ENCODE peak calls at places on chromosomes 1 and 21, in four cellular contexts. One of them, this sample, is unnamed.

GRCh38 chr1:41980872-41981653 is 62.3 kb upstream of the HIVEP3 start:
- DNase-seq in K562: no peak
- DNase-seq in WTC11: no peak
- DNase-seq in HepG2: no peak
- DNase-seq in this sample: no peak

GRCh38 chr1:154941332-154941995 is 4.9 kb upstream of the PMVK start:
- DNase-seq in K562: peak; percentile 34
- DNase-seq in WTC11: peak; percentile 51
- DNase-seq in HepG2: peak; percentile 81
- DNase-seq in this sample: no peak

GRCh38 chr1:3858231-3858981 is 1.1 kb downstream of the DFFB start:
- DNase-seq in K562: no peak
- DNase-seq in WTC11: no peak
- DNase-seq in HepG2: peak; percentile 22
- DNase-seq in this sample: peak; percentile 21

GRCh38 chr1:208243851-208244583 is at the start of gene PLXNA2:
- DNase-seq in K562: peak; percentile 77
- DNase-seq in WTC11: peak; percentile 79
- DNase-seq in HepG2: peak; percentile 52
- DNase-seq in this sample: peak; percentile 73

GRCh38 chr1:41500781-41501518 is 16.5 kb upstream of the EDN2 start:
- DNase-seq in K562: no peak
- DNase-seq in WTC11: no peak
- DNase-seq in HepG2: peak; percentile 19
- DNase-seq in this sample: no peak

GRCh38 chr1:71882241-71883036 is 399.9 kb downstream of the NEGR1 start:
- DNase-seq in K562: no peak
- DNase-seq in WTC11: no peak
- DNase-seq in HepG2: no peak
- DNase-seq in this sample: no peak

GRCh38 chr1:169427081-169427611 is at the start of gene CCDC181:
- DNase-seq in K562: no peak
- DNase-seq in WTC11: peak; percentile 90
- DNase-seq in HepG2: peak; percentile 3
- DNase-seq in this sample: peak; percentile 95

GRCh38 chr21:44723177-44724131 is 12.1 kb upstream of the TSPEAR start:
- DNase-seq in K562: no peak
- DNase-seq in WTC11: no peak
- DNase-seq in HepG2: no peak
- DNase-seq in this sample: no peak

GRCh38 chr1:23194119-23194984 is 22.9 kb downstream of the HTR1D start:
- DNase-seq in K562: no peak
- DNase-seq in WTC11: no peak
- DNase-seq in HepG2: no peak
- DNase-seq in this sample: no peak

GRCh38 chr1:60959701-60960100 is 122.7 kb upstream of the NFIA start:
- DNase-seq in K562: no peak
- DNase-seq in WTC11: no peak
- DNase-seq in HepG2: no peak
- DNase-seq in this sample: no peak

GRCh38 chr1:202130816-202131522 is 8.3 kb downstream of the GPR37L1 start:
- DNase-seq in K562: no peak
- DNase-seq in WTC11: no peak
- DNase-seq in HepG2: no peak
- DNase-seq in this sample: no peak

GRCh38 chr1:7539772-7540175 is 231.3 kb upstream of the VAMP3 start:
- DNase-seq in K562: peak; percentile 70
- DNase-seq in WTC11: peak; percentile 88
- DNase-seq in HepG2: no peak
- DNase-seq in this sample: peak; percentile 57

GRCh38 chr1:63407002-63407401 is 39.6 kb downstream of the ALG6 start:
- DNase-seq in K562: no peak
- DNase-seq in WTC11: no peak
- DNase-seq in HepG2: no peak
- DNase-seq in this sample: no peak

GRCh38 chr21:45310446-45310845 is 22.8 kb upstream of the POFUT2 start:
- DNase-seq in K562: no peak
- DNase-seq in WTC11: peak; percentile 6
- DNase-seq in HepG2: no peak
- DNase-seq in this sample: no peak

GRCh38 chr1:192958871-192959270 is 100.3 kb downstream of the UCHL5 start:
- DNase-seq in K562: no peak
- DNase-seq in WTC11: no peak
- DNase-seq in HepG2: no peak
- DNase-seq in this sample: no peak

GRCh38 chr1:24742090-24742938 is 2.9 kb upstream of the CLIC4 start:
- DNase-seq in K562: peak; percentile 36
- DNase-seq in WTC11: peak; percentile 35
- DNase-seq in HepG2: peak; percentile 39
- DNase-seq in this sample: no peak

GRCh38 chr21:42395910-42396625 is at the start of gene TMPRSS3:
- DNase-seq in K562: no peak
- DNase-seq in WTC11: no peak
- DNase-seq in HepG2: no peak
- DNase-seq in this sample: no peak

GRCh38 chr1:165187020-165187628 is 169.4 kb downstream of the LMX1A start:
- DNase-seq in K562: no peak
- DNase-seq in WTC11: no peak
- DNase-seq in HepG2: no peak
- DNase-seq in this sample: no peak

DNA sequence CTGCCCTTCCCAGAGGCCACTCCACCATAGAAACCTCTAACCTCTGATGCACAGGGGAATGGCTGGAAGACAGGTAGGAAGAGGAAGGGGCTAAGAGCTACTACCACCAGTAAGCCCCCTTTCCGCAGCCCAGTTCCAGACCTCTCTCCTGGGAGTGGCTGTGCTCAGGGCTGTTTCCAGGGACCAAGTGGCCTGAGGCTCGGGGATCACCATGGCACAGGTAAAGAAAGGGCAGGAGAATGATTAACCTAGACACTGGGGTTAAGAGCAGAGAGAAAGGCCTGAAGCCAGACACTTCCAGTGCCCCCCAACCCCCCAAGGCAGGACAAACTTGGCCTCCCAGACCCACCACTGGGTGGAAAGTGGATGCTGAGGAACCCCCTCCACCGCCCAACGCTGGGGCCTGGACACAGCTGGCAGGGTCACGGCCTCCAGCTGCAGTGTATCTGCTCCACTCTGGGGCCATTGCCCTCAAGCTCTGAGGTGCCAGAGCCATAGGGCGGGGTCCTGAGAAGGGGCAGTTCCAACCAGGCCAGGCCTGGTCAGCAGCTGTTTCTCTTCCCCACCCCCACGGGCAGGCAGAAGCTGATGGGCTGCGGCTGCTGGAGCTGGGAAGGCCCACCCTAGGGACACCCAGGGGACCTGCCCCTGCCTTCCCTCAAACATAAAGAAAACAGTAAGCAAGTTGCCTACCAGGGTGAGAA is 2.7 kb downstream of the TAGLN2 start:
- DNase-seq in K562: peak; percentile 58
- DNase-seq in WTC11: no peak
- DNase-seq in HepG2: no peak
- DNase-seq in this sample: no peak
- TF ChIP-seq ELF4 in K562: no peak
- TF ChIP-seq ELF4 in WTC11: no peak
- TF ChIP-seq ELF4 in HepG2: no peak
- TF ChIP-seq ELF4 in this sample: no peak

DNA sequence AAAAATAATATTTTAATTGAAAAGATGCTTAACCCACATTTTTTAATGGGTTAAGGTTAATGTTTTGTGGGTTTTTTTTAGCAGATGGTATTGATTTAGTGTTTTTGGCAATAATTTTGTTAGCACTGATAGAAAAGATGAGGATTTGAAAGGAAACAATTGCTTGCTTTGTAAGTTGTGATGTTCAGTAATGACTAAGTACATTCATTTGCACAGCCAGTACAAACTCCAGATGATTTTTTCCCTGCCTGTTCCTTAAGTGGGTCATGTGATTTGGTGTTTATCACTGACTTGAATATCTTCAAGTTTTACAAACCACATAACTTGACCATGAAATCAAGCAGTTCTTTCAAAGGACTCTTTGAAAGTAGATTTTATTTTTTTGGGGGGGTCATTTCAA is 15.0 kb downstream of the DISP1 start:
- DNase-seq in K562: no peak
- DNase-seq in WTC11: no peak
- DNase-seq in HepG2: no peak
- DNase-seq in this sample: no peak
- TF ChIP-seq ELF4 in K562: no peak
- TF ChIP-seq ELF4 in WTC11: no peak
- TF ChIP-seq ELF4 in HepG2: no peak
- TF ChIP-seq ELF4 in this sample: no peak

DNA sequence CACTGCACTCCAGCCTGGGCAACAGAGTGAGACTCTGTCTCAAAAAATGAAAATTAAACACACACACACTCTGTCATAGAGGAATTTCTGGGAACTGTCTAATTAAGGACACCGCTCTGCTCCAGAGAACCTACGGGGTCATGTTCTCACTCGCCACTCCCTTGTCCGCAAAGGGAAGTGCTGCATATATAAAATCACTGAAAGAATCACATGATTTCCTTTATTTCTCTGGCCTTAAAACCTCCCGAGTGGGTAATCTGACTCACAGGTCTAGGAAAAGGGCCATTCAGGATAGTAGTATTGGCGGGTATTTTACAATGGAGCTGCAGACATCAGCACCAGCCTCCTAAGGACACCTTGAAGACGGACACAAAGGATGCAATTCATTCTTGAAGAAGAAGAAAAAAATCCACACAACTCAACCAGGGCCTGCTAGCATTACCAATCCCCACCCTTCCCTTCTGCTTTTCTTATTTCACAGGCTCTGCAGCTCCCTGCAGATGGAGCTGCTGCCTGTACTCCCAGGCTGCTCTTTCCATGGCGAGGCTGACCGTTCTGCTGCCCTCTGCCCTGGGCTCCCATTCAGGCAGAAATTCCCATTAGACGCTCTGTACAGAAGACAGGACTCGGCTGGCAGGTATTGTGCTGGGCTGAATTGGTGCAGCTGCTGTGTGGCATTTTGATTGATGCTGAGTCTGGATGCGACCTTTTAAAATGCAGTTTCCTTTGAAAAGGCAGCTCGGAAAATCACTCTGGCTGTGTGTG is 53.3 kb upstream of the FAM89A start:
- DNase-seq in K562: no peak
- DNase-seq in WTC11: no peak
- DNase-seq in HepG2: no peak
- DNase-seq in this sample: no peak
- TF ChIP-seq ELF4 in K562: no peak
- TF ChIP-seq ELF4 in WTC11: no peak
- TF ChIP-seq ELF4 in HepG2: no peak
- TF ChIP-seq ELF4 in this sample: no peak

DNA sequence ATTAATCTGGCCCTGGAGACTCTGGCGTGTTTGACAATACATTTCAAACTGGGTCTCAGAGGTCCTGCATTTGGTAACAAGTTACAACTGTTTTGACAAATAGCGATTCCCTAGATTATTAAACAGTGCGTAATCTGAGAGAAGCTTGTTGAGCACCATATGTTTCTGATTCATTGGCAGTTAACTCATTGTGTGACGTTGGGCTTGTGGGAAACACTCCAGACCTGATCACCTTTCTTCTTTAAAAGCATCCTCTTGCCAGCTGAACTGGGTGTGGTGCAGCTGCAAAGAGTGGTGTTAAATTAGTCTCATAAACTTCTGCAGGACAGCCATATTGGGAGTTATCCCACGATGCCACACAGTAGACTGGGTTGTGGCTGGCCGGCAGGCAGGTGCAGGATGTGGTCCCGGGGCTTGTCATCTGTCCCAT is 82.7 kb downstream of the CDC7 start:
- DNase-seq in K562: no peak
- DNase-seq in WTC11: no peak
- DNase-seq in HepG2: no peak
- DNase-seq in this sample: no peak
- TF ChIP-seq ELF4 in K562: no peak
- TF ChIP-seq ELF4 in WTC11: no peak
- TF ChIP-seq ELF4 in HepG2: no peak
- TF ChIP-seq ELF4 in this sample: no peak